ENCODE peak calls at places on chromosomes 7 and 10, in five cellular contexts. O is AG04450, Z is IMR-90, V is HFFc6, L is sigmoid colon. N is an unnamed sample.

GRCh38 chr10:120950103-120950561 is 99.0 kb downstream of the WDR11 start:
- DNase-seq in Z (peak; percentile 5), O (no peak), V (no peak), L (no peak), N (no peak)

GRCh38 chr10:103083266-103083976 is 109.7 kb downstream of the NT5C2 start:
- DNase-seq in O (no peak), V (no peak), Z (no peak), L (no peak), N (no peak)

GRCh38 chr7:135210818-135211178 is 528 bp downstream of the WDR91 start:
- DNase-seq in O (no peak), Z (peak; percentile 26), V (no peak), L (peak; percentile 77), N (no peak)

GRCh38 chr7:95817846-95818245 is 45.5 kb downstream of the DYNC1I1 start:
- DNase-seq in L (no peak), Z (no peak), V (no peak), O (no peak), N (no peak)

GRCh38 chr7:126026421-126027088 is 1096.9 kb upstream of the POT1 start:
- DNase-seq in O (no peak), Z (no peak), L (no peak), V (no peak), N (no peak)

GRCh38 chr10:18400201-18400910 is 251.0 kb downstream of the NSUN6 start:
- DNase-seq in O (no peak), Z (peak; percentile 3), L (no peak), V (no peak), N (no peak)

GRCh38 chr7:92245487-92246362 is at the start of the genes ANKIB1 and KRIT1:
- DNase-seq in V (peak; percentile 70), L (peak; percentile 93), Z (peak; percentile 67), O (peak; percentile 21), N (peak; percentile 81)

GRCh38 chr7:22572937-22573336 is 72.9 kb upstream of the STEAP1B start:
- DNase-seq in Z (peak; percentile 81), L (no peak), V (peak; percentile 97), O (peak; percentile 38), N (no peak)

GRCh38 chr7:50531401-50531906 is 33.8 kb downstream of the DDC start:
- DNase-seq in O (no peak), Z (peak; percentile 21), L (no peak), V (no peak), N (no peak)

GRCh38 chr7:38889079-38889478 is 19.9 kb downstream of the VPS41 start:
- DNase-seq in V (no peak), L (no peak), O (no peak), Z (no peak), N (no peak)

GRCh38 chr7:38881947-38882684 is 26.9 kb downstream of the VPS41 start:
- DNase-seq in V (no peak), L (no peak), O (no peak), Z (no peak), N (no peak)

GRCh38 chr7:38889872-38890432 is 19.0 kb downstream of the VPS41 start:
- DNase-seq in V (no peak), L (no peak), O (no peak), Z (no peak), N (no peak)

GRCh38 chr7:38883706-38884105 is 25.3 kb downstream of the VPS41 start:
- DNase-seq in O (no peak), Z (no peak), V (no peak), L (no peak), N (no peak)

GRCh38 chr7:38886265-38886664 is 22.7 kb downstream of the VPS41 start:
- DNase-seq in V (no peak), O (no peak), L (no peak), Z (no peak), N (no peak)
- TF ChIP-seq CTCF in V (no peak), O (no peak), L (no peak), Z (no peak), N (no peak)

GRCh38 chr7:99615989-99616358 is 772 bp upstream of the ZSCAN25 start:
- DNase-seq in Z (no peak), V (no peak), O (no peak), L (no peak), N (no peak)

GRCh38 chr7:99618726-99619125 is 2.0 kb downstream of the ZSCAN25 start:
- DNase-seq in V (peak; percentile 99), L (no peak), O (no peak), Z (peak; percentile 75), N (no peak)

GRCh38 chr7:99617187-99617781 is 538 bp downstream of the ZSCAN25 start:
- DNase-seq in O (no peak), Z (no peak), L (no peak), V (no peak), N (no peak)

GRCh38 chr7:99614495-99614894 is 2.3 kb upstream of the ZSCAN25 start:
- DNase-seq in Z (no peak), L (no peak), V (no peak), O (no peak), N (no peak)

GRCh38 chr7:99616359-99617186 is at the start of gene ZSCAN25:
- DNase-seq in Z (peak; percentile 92), L (peak; percentile 92), O (peak; percentile 86), V (peak; percentile 84), N (peak; percentile 77)
- TF ChIP-seq CTCF in Z (peak; percentile 52), L (no peak), O (peak; percentile 52), V (peak; percentile 60), N (no peak)

GRCh38 chr10:92074126-92074887 is 150.7 kb downstream of the BTAF1 start:
- DNase-seq in L (no peak), Z (peak; percentile 6), V (peak; percentile 20), O (no peak), N (no peak)
- TF ChIP-seq CTCF in L (no peak), Z (peak; percentile 29), V (peak; percentile 64), O (peak; percentile 21), N (peak; percentile 17)

GRCh38 chr7:108016841-108017775 is 14.1 kb upstream of the LAMB1 start:
- DNase-seq in Z (peak; percentile 70), O (no peak), L (no peak), V (peak; percentile 64), N (no peak)
- TF ChIP-seq CTCF in Z (peak; percentile 43), O (peak; percentile 54), L (peak; percentile 35), V (peak; percentile 74), N (no peak)

GRCh38 chr10:101063548-101064414 is 2.0 kb downstream of the KAZALD1 start:
- DNase-seq in L (no peak), Z (no peak), O (no peak), V (no peak), N (no peak)

GRCh38 chr10:101060951-101061813 is 607 bp upstream of the KAZALD1 start:
- DNase-seq in V (peak; percentile 84), O (peak; percentile 88), Z (peak; percentile 91), L (peak; percentile 96), N (peak; percentile 84)

GRCh38 chr10:101063162-101063525 is 1.4 kb downstream of the KAZALD1 start:
- DNase-seq in O (no peak), V (no peak), L (no peak), Z (no peak), N (no peak)

GRCh38 chr10:101061814-101062230 is at the start of gene KAZALD1:
- DNase-seq in O (no peak), V (no peak), L (no peak), Z (no peak), N (no peak)

DNA sequence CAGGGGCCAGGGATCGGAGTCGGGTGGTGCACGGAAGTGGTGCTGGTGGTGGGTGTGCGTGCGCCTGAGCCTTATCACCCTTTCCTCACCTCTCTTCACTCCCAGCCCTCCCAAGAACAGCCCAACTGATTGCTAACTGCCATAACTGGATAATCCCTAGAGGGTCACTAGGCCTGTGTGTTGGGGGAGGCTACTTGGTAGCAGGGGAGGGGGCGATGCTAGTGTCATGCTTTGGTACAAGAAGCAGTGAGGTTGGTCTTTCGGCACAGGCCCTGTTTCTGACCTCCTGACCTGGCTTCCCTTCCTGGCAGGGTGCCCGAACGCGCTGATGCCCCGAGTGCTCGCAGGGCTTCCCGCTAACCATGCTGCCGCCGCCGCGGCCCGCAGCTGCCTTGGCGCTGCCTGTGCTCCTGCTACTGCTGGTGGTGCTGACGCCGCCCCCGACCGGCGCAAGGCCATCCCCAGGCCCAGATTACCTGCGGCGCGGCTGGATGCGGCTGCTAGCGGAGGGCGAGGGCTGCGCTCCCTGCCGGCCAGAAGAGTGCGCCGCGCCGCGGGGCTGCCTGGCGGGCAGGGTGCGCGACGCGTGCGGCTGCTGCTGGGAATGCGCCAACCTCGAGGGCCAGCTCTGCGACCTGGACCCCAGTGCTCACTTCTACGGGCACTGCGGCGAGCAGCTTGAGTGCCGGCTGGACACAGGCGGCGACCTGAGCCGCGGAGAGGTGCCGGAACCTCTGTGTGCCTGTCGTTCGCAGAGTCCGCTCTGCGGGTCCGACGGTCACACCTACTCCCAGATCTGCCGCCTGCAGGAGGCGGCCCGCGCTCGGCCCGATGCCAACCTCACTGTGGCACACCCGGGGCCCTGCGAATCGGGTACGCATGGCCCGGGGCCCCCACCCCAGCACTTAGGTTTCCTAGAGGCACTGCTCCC is 707 bp downstream of the KAZALD1 start:
- DNase-seq in L (peak; percentile 71), V (no peak), Z (peak; percentile 43), O (no peak), N (peak; percentile 61)
- TF ChIP-seq CTCF in L (no peak), V (peak; percentile 74), Z (peak; percentile 59), O (peak; percentile 49), N (peak; percentile 75)

GRCh38 chr10:129740532-129741279 is 223.4 kb downstream of the EBF3 start:
- DNase-seq in V (no peak), L (no peak), Z (no peak), O (no peak), N (no peak)
- TF ChIP-seq CTCF in V (no peak), L (no peak), Z (no peak), O (no peak), N (no peak)